ENCODE peak calls at places on chromosomes 3 and 15, in five cellular contexts. G, Q, K, J and B are unnamed samples.

GRCh38 chr15:58643996-58644395 is 105.5 kb downstream of the ADAM10 start:
- DNase-seq in G (no peak), Q (no peak), K (no peak), J (no peak), B (no peak)

GRCh38 chr3:124409650-124410275 is 320.5 kb upstream of the UMPS start:
- DNase-seq in G (no peak), Q (no peak), K (no peak), J (peak; percentile 56), B (no peak)

GRCh38 chr15:69857686-69858391 is 239.9 kb downstream of the TLE3 start:
- DNase-seq in G (no peak), Q (no peak), K (no peak), J (no peak), B (peak; percentile 8)

GRCh38 chr3:124786491-124787241 is 56.4 kb downstream of the UMPS start:
- DNase-seq in G (no peak), Q (no peak), K (no peak), J (peak; percentile 58), B (no peak)

GRCh38 chr3:20336572-20336971 is 150.6 kb upstream of the SGO1 start:
- DNase-seq in G (no peak), Q (no peak), K (no peak), J (no peak), B (no peak)

GRCh38 chr3:4719011-4719649 is 226.0 kb downstream of the ITPR1 start:
- DNase-seq in G (no peak), Q (no peak), K (no peak), J (no peak), B (no peak)

GRCh38 chr15:67066041-67067021 is 929 bp downstream of the SMAD3 start:
- DNase-seq in G (peak; percentile 68), Q (no peak), K (peak; percentile 45), J (peak; percentile 40), B (no peak)

GRCh38 chr15:52496175-52496574 is 32.5 kb downstream of the MYO5A start:
- DNase-seq in G (no peak), Q (no peak), K (no peak), J (no peak), B (no peak)

GRCh38 chr3:141828487-141829284 is 47.8 kb upstream of the ATP1B3 start:
- DNase-seq in G (no peak), Q (peak; percentile 73), K (no peak), J (peak; percentile 42), B (no peak)

DNA sequence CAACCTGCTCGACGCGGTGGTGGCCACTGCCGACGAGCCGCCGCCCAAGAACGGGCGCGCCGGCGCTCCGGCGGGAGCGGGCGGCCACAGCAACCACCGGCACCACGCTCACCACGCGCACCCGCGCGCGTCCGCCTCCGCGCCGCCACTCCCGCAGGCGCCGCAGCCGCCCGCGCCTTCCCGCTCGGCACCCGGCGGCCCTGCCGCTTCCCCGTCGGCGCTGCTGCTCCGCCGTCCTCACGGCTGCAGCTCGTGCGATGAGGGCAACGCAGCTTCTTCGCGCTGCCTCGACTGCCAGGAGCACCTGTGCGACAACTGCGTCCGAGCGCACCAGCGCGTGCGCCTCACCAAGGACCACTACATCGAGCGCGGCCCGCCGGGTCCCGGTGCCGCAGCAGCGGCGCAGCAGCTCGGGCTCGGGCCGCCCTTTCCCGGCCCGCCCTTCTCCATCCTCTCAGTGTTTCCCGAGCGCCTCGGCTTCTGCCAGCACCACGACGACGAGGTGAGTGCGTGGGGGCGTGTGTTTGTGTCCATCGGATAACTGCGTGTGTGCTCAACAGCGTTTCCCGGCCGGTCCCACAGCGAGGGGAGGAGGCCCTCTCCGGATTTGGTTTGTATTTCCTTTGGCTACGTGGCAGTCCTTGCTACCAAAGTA is 761 bp downstream of the TRIM71 start:
- DNase-seq in G (no peak), Q (no peak), K (no peak), J (no peak), B (no peak)
- H3K4me3 ChIP-seq in G (peak overlapping the region; percentile 60), Q (no peak overlapping the region), K (no peak overlapping the region), J (no peak overlapping the region), B (no peak overlapping the region)

DNA sequence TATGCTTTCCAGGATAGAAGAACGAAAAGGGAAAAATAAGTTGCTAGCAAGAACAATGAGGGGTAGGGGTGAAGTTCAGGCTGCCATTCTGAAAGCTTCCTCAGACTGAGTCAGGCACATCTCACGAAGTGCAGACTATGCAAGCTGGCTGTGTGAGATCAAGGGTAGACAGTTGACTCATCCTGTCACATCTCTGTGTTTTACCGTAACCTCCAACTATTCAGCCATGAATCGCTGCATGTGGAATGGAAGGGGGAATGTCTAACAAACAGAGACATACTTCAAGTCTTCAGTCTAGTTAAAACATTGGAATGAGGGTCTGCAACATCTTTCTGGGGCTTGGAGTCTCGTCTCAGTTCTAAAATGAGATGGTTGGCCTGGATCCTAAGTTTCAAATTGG is 25.9 kb downstream of the AGTR1 start:
- DNase-seq in G (no peak), Q (peak; percentile 49), K (no peak), J (peak; percentile 93), B (no peak)
- H3K4me3 ChIP-seq in G (no peak overlapping the region), Q (no peak overlapping the region), K (no peak overlapping the region), J (no peak overlapping the region), B (no peak overlapping the region)

GRCh38 chr3:128081226-128081625 is 29.0 kb downstream of the SEC61A1 start:
- DNase-seq in G (no peak), Q (no peak), K (no peak), J (no peak), B (no peak)
- H3K4me3 ChIP-seq in G (no peak overlapping the region), Q (no peak overlapping the region), K (no peak overlapping the region), J (no peak overlapping the region), B (no peak overlapping the region)

GRCh38 chr3:179542375-179542774 is 20.4 kb upstream of the ACTL6A start:
- DNase-seq in G (no peak), Q (no peak), K (no peak), J (no peak), B (no peak)
- H3K4me3 ChIP-seq in G (no peak overlapping the region), Q (no peak overlapping the region), K (no peak overlapping the region), J (no peak overlapping the region), B (no peak overlapping the region)

DNA sequence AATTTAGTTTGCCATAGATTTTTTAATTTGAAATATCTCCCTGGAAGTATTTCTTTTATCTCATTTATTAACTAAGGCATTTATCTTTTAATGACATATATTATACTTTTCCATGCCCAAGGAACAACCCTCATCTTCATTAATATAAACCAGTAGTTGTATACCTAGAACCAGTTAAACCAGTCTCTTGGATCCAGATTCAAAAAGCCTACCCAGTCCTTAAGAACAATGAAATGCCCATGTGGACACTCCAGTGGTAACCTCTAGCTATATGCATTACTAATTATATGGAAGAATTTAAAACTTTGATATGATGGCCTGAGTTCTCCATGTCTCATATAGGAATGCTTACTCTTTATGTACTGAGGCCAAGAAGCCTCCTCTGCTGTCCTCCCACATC is 4.8 kb downstream of the SIDT1 start:
- DNase-seq in G (no peak), Q (no peak), K (no peak), J (no peak), B (no peak)
- H3K4me3 ChIP-seq in G (no peak overlapping the region), Q (no peak overlapping the region), K (peak overlapping the region; percentile 54), J (no peak overlapping the region), B (no peak overlapping the region)

DNA sequence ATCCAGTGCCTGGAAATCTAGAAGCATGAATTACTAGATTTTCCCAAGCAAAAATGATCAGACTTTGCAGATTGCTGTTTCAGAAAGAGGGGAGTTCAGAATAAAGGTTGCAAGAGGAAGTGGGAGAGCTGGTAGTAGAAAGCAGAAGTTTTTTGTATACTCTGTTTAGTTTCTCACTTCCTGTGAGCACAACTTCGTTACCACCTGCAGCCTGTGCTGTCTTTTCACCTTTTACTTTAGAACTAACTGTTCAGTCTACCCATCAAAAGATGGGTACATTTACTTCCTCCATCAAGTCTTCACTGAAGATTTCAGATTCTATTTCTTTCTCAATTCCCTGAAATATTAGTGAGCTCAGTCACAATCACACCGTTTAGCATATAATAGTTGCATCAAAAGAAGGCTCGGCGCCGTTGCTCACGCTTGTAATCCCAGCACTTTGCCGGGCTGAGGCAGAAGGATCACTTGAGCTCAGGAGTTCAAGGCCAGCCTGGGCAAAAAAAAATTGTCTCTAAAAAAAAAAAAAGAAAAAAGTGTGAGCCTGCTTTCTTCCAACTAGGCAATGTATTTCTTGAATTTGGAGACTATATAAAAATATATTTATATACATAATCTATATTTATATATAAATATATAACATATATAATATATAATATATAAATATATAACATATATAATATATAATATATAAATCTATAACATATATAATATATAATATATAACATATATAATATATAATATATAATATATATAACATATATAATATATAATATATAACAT is 1.8 kb upstream of the CEP97 start:
- DNase-seq in G (no peak), Q (no peak), K (peak; percentile 36), J (no peak), B (no peak)
- H3K4me3 ChIP-seq in G (no peak overlapping the region), Q (no peak overlapping the region), K (peak overlapping the region; percentile 74), J (no peak overlapping the region), B (no peak overlapping the region)

GRCh38 chr15:74290645-74291044 is 54.5 kb downstream of the CCDC33 start:
- DNase-seq in G (no peak), Q (no peak), K (no peak), J (no peak), B (no peak)
- H3K4me3 ChIP-seq in G (no peak overlapping the region), Q (no peak overlapping the region), K (no peak overlapping the region), J (no peak overlapping the region), B (no peak overlapping the region)